ENCODE peak calls at places on chromosomes 3 and 15, in nine cellular contexts. One of them, this sample, is unnamed.

GRCh38 chr3:4670352-4670751 is 177.2 kb downstream of the ITPR1 start:
- DNase-seq in heart right ventricle: no peak
- DNase-seq in A673: peak
- DNase-seq in stomach: no peak
- DNase-seq in fibroblast of lung: no peak
- DNase-seq in HCT116: no peak
- DNase-seq in brain microvascular endothelial cell: peak
- DNase-seq in cardiac muscle cell: peak
- DNase-seq in A549: peak
- DNase-seq in this sample: no peak

GRCh38 chr3:133572158-133573053 is 1.1 kb upstream of the CDV3 start:
- DNase-seq in heart right ventricle: no peak
- DNase-seq in A673: peak
- DNase-seq in stomach: no peak
- DNase-seq in fibroblast of lung: peak
- DNase-seq in HCT116: no peak
- DNase-seq in brain microvascular endothelial cell: no peak
- DNase-seq in cardiac muscle cell: no peak
- DNase-seq in A549: peak
- DNase-seq in this sample: no peak

GRCh38 chr15:67843092-67843501 is 3.3 kb upstream of the RNU6-1 start:
- DNase-seq in heart right ventricle: no peak
- DNase-seq in A673: no peak
- DNase-seq in stomach: no peak
- DNase-seq in fibroblast of lung: no peak
- DNase-seq in HCT116: no peak
- DNase-seq in brain microvascular endothelial cell: no peak
- DNase-seq in cardiac muscle cell: no peak
- DNase-seq in A549: no peak
- DNase-seq in this sample: no peak

GRCh38 chr15:99485153-99485947 is 80.4 kb upstream of the MEF2A start:
- DNase-seq in heart right ventricle: no peak
- DNase-seq in A673: no peak
- DNase-seq in stomach: no peak
- DNase-seq in fibroblast of lung: no peak
- DNase-seq in HCT116: no peak
- DNase-seq in brain microvascular endothelial cell: no peak
- DNase-seq in cardiac muscle cell: no peak
- DNase-seq in A549: no peak
- DNase-seq in this sample: no peak

GRCh38 chr3:39267631-39268553 is 11.9 kb downstream of the CX3CR1 start:
- DNase-seq in heart right ventricle: no peak
- DNase-seq in A673: no peak
- DNase-seq in stomach: no peak
- DNase-seq in fibroblast of lung: no peak
- DNase-seq in HCT116: no peak
- DNase-seq in brain microvascular endothelial cell: no peak
- DNase-seq in cardiac muscle cell: no peak
- DNase-seq in A549: no peak
- DNase-seq in this sample: no peak

GRCh38 chr15:89664441-89664840 is 9.2 kb upstream of the KIF7 start:
- DNase-seq in heart right ventricle: no peak
- DNase-seq in A673: no peak
- DNase-seq in stomach: no peak
- DNase-seq in fibroblast of lung: no peak
- DNase-seq in HCT116: no peak
- DNase-seq in brain microvascular endothelial cell: no peak
- DNase-seq in cardiac muscle cell: no peak
- DNase-seq in A549: no peak
- DNase-seq in this sample: no peak

GRCh38 chr15:65095011-65095746 is 18.6 kb downstream of the KBTBD13 start:
- DNase-seq in heart right ventricle: no peak
- DNase-seq in A673: no peak
- DNase-seq in stomach: no peak
- DNase-seq in fibroblast of lung: no peak
- DNase-seq in HCT116: no peak
- DNase-seq in brain microvascular endothelial cell: no peak
- DNase-seq in cardiac muscle cell: no peak
- DNase-seq in A549: no peak
- DNase-seq in this sample: no peak

GRCh38 chr3:42456211-42456610 is 45.8 kb upstream of the LYZL4 start:
- DNase-seq in heart right ventricle: no peak
- DNase-seq in A673: no peak
- DNase-seq in stomach: no peak
- DNase-seq in fibroblast of lung: no peak
- DNase-seq in HCT116: no peak
- DNase-seq in brain microvascular endothelial cell: no peak
- DNase-seq in cardiac muscle cell: no peak
- DNase-seq in A549: no peak
- DNase-seq in this sample: no peak

GRCh38 chr3:171904829-171905228 is 61.7 kb downstream of the TMEM212 start:
- DNase-seq in heart right ventricle: no peak
- DNase-seq in A673: no peak
- DNase-seq in stomach: no peak
- DNase-seq in fibroblast of lung: peak
- DNase-seq in HCT116: no peak
- DNase-seq in brain microvascular endothelial cell: no peak
- DNase-seq in cardiac muscle cell: no peak
- DNase-seq in A549: no peak
- DNase-seq in this sample: no peak

GRCh38 chr3:42666022-42666421 is 12.5 kb downstream of the ZBTB47 start:
- DNase-seq in heart right ventricle: no peak
- DNase-seq in A673: no peak
- DNase-seq in stomach: no peak
- DNase-seq in fibroblast of lung: no peak
- DNase-seq in HCT116: no peak
- DNase-seq in brain microvascular endothelial cell: no peak
- DNase-seq in cardiac muscle cell: no peak
- DNase-seq in A549: no peak
- DNase-seq in this sample: no peak

GRCh38 chr3:183576487-183577107 is 21.1 kb upstream of the KLHL6 start:
- DNase-seq in heart right ventricle: no peak
- DNase-seq in A673: peak
- DNase-seq in stomach: no peak
- DNase-seq in fibroblast of lung: peak
- DNase-seq in HCT116: no peak
- DNase-seq in brain microvascular endothelial cell: peak
- DNase-seq in cardiac muscle cell: no peak
- DNase-seq in A549: no peak
- DNase-seq in this sample: peak

GRCh38 chr3:143526016-143526540 is 322.2 kb downstream of the SLC9A9 start:
- DNase-seq in heart right ventricle: no peak
- DNase-seq in A673: no peak
- DNase-seq in stomach: no peak
- DNase-seq in fibroblast of lung: peak
- DNase-seq in HCT116: no peak
- DNase-seq in brain microvascular endothelial cell: no peak
- DNase-seq in cardiac muscle cell: no peak
- DNase-seq in A549: no peak
- DNase-seq in this sample: no peak

GRCh38 chr15:80317389-80318169 is 65.6 kb upstream of the CTXND1 start:
- DNase-seq in heart right ventricle: peak
- DNase-seq in A673: peak
- DNase-seq in stomach: no peak
- DNase-seq in fibroblast of lung: peak
- DNase-seq in HCT116: no peak
- DNase-seq in brain microvascular endothelial cell: peak
- DNase-seq in cardiac muscle cell: no peak
- DNase-seq in A549: peak
- DNase-seq in this sample: peak

GRCh38 chr15:63135804-63136203 is 14.1 kb downstream of the LACTB start:
- DNase-seq in heart right ventricle: no peak
- DNase-seq in A673: no peak
- DNase-seq in stomach: no peak
- DNase-seq in fibroblast of lung: peak
- DNase-seq in HCT116: no peak
- DNase-seq in brain microvascular endothelial cell: peak
- DNase-seq in cardiac muscle cell: no peak
- DNase-seq in A549: peak
- DNase-seq in this sample: peak

DNA sequence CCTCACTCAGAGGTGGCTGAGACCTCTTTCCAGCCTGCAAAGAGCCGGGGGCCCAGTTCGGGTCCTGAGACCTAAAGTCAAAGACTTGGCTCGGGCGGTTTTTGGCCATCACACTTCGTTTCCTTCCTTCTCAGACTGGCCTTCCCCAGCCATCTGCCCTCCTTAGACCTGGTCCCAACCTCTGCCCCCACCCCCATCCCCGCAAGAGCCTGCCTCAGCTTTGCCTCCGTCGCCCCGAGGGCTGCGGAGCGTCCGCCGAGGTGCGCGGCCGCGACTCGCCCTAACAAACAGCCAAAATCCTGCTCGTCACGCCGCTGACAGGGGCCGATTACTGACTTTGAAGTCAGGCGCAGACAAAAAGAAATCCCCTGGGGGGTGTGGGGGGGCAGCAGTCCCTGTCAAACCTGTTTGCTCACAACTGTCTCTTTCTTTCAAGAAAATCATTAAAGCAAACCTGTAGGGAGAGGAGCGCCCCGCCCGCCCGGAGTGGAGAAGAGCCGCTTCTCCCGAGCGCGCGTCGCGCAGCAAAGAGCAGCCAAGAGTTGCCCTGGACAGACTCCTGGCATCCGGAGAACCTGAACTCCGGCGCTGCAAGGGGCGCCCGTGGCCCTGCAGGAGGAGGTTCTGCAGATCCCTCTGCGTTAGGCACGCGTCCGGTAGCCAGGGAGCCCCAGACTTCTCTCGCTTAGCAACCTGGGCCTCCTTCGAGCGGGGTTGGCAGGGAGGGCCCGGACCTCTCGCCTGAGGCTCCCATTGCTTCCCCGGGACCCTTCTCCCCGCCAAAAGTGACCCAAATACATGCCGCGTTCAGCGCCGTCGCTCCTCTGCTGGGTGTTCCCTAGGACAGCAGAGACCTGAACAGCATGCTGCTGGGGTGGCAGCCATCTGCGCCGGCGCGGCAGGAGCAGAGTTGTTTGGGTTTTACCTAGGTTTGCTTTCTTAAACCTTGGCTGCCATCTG is 4.5 kb downstream of the SOX14 start:
- DNase-seq in heart right ventricle: no peak
- DNase-seq in A673: no peak
- DNase-seq in stomach: no peak
- DNase-seq in fibroblast of lung: no peak
- DNase-seq in HCT116: no peak
- DNase-seq in brain microvascular endothelial cell: no peak
- DNase-seq in cardiac muscle cell: no peak
- DNase-seq in A549: no peak
- DNase-seq in this sample: no peak
- H3K4me3 ChIP-seq in heart right ventricle: peak
- H3K4me3 ChIP-seq in A673: no peak
- H3K4me3 ChIP-seq in stomach: peak
- H3K4me3 ChIP-seq in fibroblast of lung: no peak
- H3K4me3 ChIP-seq in HCT116: no peak
- H3K4me3 ChIP-seq in brain microvascular endothelial cell: peak
- H3K4me3 ChIP-seq in cardiac muscle cell: no peak
- H3K4me3 ChIP-seq in A549: peak
- H3K4me3 ChIP-seq in this sample: peak

DNA sequence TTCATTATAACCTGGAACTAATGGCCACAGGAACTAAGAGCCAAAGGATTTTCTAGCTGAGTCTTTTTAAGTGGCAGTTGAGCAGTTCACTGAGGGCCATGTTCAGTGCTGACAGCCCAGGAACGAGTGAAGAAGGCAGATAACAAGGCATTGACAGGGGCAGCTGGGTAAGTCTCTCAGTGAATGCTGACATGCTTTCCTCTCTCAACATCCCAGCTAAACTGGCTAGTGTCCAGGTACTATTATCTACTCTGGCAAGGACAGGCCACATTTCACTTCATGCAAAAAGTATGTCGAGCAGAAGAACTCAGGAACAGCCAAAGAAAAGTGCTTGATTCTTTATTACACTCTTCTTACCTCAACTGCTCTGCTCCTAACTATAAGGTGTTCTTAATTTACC is 515.9 kb downstream of the NLGN1 start:
- DNase-seq in heart right ventricle: peak
- DNase-seq in A673: peak
- DNase-seq in stomach: no peak
- DNase-seq in fibroblast of lung: peak
- DNase-seq in HCT116: no peak
- DNase-seq in brain microvascular endothelial cell: peak
- DNase-seq in cardiac muscle cell: peak
- DNase-seq in A549: no peak
- DNase-seq in this sample: peak
- H3K4me3 ChIP-seq in heart right ventricle: no peak
- H3K4me3 ChIP-seq in A673: no peak
- H3K4me3 ChIP-seq in stomach: no peak
- H3K4me3 ChIP-seq in fibroblast of lung: no peak
- H3K4me3 ChIP-seq in HCT116: no peak
- H3K4me3 ChIP-seq in brain microvascular endothelial cell: no peak
- H3K4me3 ChIP-seq in cardiac muscle cell: no peak
- H3K4me3 ChIP-seq in A549: no peak
- H3K4me3 ChIP-seq in this sample: no peak

GRCh38 chr3:58249358-58250092 is 11.9 kb downstream of the ABHD6 start:
- DNase-seq in heart right ventricle: no peak
- DNase-seq in A673: no peak
- DNase-seq in stomach: peak
- DNase-seq in fibroblast of lung: no peak
- DNase-seq in HCT116: no peak
- DNase-seq in brain microvascular endothelial cell: no peak
- DNase-seq in cardiac muscle cell: peak
- DNase-seq in A549: no peak
- DNase-seq in this sample: no peak

GRCh38 chr3:58251653-58252052 is 14.1 kb downstream of the ABHD6 start:
- DNase-seq in heart right ventricle: no peak
- DNase-seq in A673: peak
- DNase-seq in stomach: no peak
- DNase-seq in fibroblast of lung: no peak
- DNase-seq in HCT116: no peak
- DNase-seq in brain microvascular endothelial cell: no peak
- DNase-seq in cardiac muscle cell: no peak
- DNase-seq in A549: no peak
- DNase-seq in this sample: peak

GRCh38 chr3:58254144-58254543 is 16.6 kb downstream of the ABHD6 start:
- DNase-seq in heart right ventricle: no peak
- DNase-seq in A673: no peak
- DNase-seq in stomach: no peak
- DNase-seq in fibroblast of lung: no peak
- DNase-seq in HCT116: no peak
- DNase-seq in brain microvascular endothelial cell: no peak
- DNase-seq in cardiac muscle cell: no peak
- DNase-seq in A549: no peak
- DNase-seq in this sample: no peak

GRCh38 chr3:58246148-58247051 is 8.8 kb downstream of the ABHD6 start:
- DNase-seq in heart right ventricle: no peak
- DNase-seq in A673: no peak
- DNase-seq in stomach: no peak
- DNase-seq in fibroblast of lung: no peak
- DNase-seq in HCT116: no peak
- DNase-seq in brain microvascular endothelial cell: no peak
- DNase-seq in cardiac muscle cell: peak
- DNase-seq in A549: no peak
- DNase-seq in this sample: no peak

GRCh38 chr3:58250093-58250707 is 12.6 kb downstream of the ABHD6 start:
- DNase-seq in heart right ventricle: no peak
- DNase-seq in A673: no peak
- DNase-seq in stomach: no peak
- DNase-seq in fibroblast of lung: no peak
- DNase-seq in HCT116: no peak
- DNase-seq in brain microvascular endothelial cell: no peak
- DNase-seq in cardiac muscle cell: no peak
- DNase-seq in A549: no peak
- DNase-seq in this sample: no peak
- H3K4me3 ChIP-seq in heart right ventricle: no peak
- H3K4me3 ChIP-seq in A673: peak
- H3K4me3 ChIP-seq in stomach: no peak
- H3K4me3 ChIP-seq in fibroblast of lung: no peak
- H3K4me3 ChIP-seq in HCT116: no peak
- H3K4me3 ChIP-seq in brain microvascular endothelial cell: no peak
- H3K4me3 ChIP-seq in cardiac muscle cell: no peak
- H3K4me3 ChIP-seq in A549: no peak
- H3K4me3 ChIP-seq in this sample: no peak

GRCh38 chr15:91110407-91110806 is 10.3 kb downstream of the SV2B start:
- DNase-seq in heart right ventricle: no peak
- DNase-seq in A673: no peak
- DNase-seq in stomach: no peak
- DNase-seq in fibroblast of lung: no peak
- DNase-seq in HCT116: no peak
- DNase-seq in brain microvascular endothelial cell: no peak
- DNase-seq in cardiac muscle cell: no peak
- DNase-seq in A549: no peak
- DNase-seq in this sample: no peak
- H3K4me3 ChIP-seq in heart right ventricle: no peak
- H3K4me3 ChIP-seq in A673: no peak
- H3K4me3 ChIP-seq in stomach: no peak
- H3K4me3 ChIP-seq in fibroblast of lung: no peak
- H3K4me3 ChIP-seq in HCT116: no peak
- H3K4me3 ChIP-seq in brain microvascular endothelial cell: no peak
- H3K4me3 ChIP-seq in cardiac muscle cell: no peak
- H3K4me3 ChIP-seq in A549: no peak
- H3K4me3 ChIP-seq in this sample: no peak

This sample was measured in skeletal muscle cell.